ENCODE peak calls at places on chromosomes 13 and 19, in ten cellular contexts. O is GM12865, V is upper lobe of right lung, E is MM.1S, N is AG10803, W is uterus, K is cardiac muscle cell, Z is body of pancreas, A is tibial nerve, H is epithelial cell of esophagus. U is an unnamed sample.

GRCh38 chr19:12785431-12786011 is 5.8 kb upstream of the JUNB start:
- DNase-seq in O (no peak), V (peak; percentile 74), E (no peak), N (no peak), W (no peak), K (no peak), Z (no peak), A (no peak), H (no peak), U (no peak)

GRCh38 chr19:33175156-33175782 is 18.9 kb upstream of the LRP3 start:
- DNase-seq in O (no peak), V (no peak), E (no peak), N (no peak), W (no peak), K (no peak), Z (no peak), A (no peak), H (no peak), U (no peak)

GRCh38 chr13:79405501-79405830 is 589 bp downstream of the RBM26 start:
- DNase-seq in O (no peak), V (no peak), E (no peak), N (no peak), W (no peak), K (no peak), Z (no peak), A (peak; percentile 9), H (no peak), U (no peak)

GRCh38 chr19:571127-571974 is 1.0 kb upstream of the BSG start:
- DNase-seq in O (peak; percentile 79), V (peak; percentile 73), E (peak; percentile 68), N (no peak), W (peak; percentile 37), K (peak; percentile 38), Z (peak; percentile 48), A (no peak), H (peak; percentile 55), U (no peak)

GRCh38 chr13:37403776-37404497 is 194.6 kb downstream of the POSTN start:
- DNase-seq in O (no peak), V (no peak), E (no peak), N (peak; percentile 97), W (no peak), K (no peak), Z (no peak), A (no peak), H (no peak), U (peak; percentile 97)

GRCh38 chr13:36973621-36974268 is 25.4 kb downstream of the ALG5 start:
- DNase-seq in O (peak; percentile 8), V (no peak), E (no peak), N (no peak), W (no peak), K (no peak), Z (no peak), A (no peak), H (no peak), U (no peak)

GRCh38 chr13:40379794-40380608 is 286.4 kb downstream of the FOXO1 start:
- DNase-seq in O (no peak), V (no peak), E (no peak), N (no peak), W (no peak), K (no peak), Z (no peak), A (no peak), H (no peak), U (no peak)

GRCh38 chr13:62643007-62643483 is 1227.4 kb upstream of the PCDH20 start:
- DNase-seq in O (peak; percentile 39), V (no peak), E (no peak), N (no peak), W (no peak), K (no peak), Z (no peak), A (no peak), H (peak; percentile 48), U (no peak)

GRCh38 chr19:4389064-4389375 is 11.3 kb downstream of the SH3GL1 start:
- DNase-seq in O (no peak), V (no peak), E (no peak), N (no peak), W (no peak), K (no peak), Z (no peak), A (no peak), H (no peak), U (no peak)

GRCh38 chr19:4390017-4390861 is 10.1 kb downstream of the SH3GL1 start:
- DNase-seq in O (no peak), V (no peak), E (no peak), N (peak; percentile 55), W (no peak), K (peak; percentile 88), Z (peak; percentile 25), A (no peak), H (no peak), U (no peak)

GRCh38 chr19:4390862-4391693 is 9.3 kb downstream of the SH3GL1 start:
- DNase-seq in O (no peak), V (no peak), E (no peak), N (no peak), W (no peak), K (no peak), Z (peak; percentile 29), A (no peak), H (peak; percentile 69), U (no peak)

GRCh38 chr19:4388171-4389063 is 11.9 kb downstream of the SH3GL1 start:
- DNase-seq in O (no peak), V (no peak), E (no peak), N (peak; percentile 49), W (no peak), K (no peak), Z (peak; percentile 46), A (no peak), H (no peak), U (no peak)

DNA sequence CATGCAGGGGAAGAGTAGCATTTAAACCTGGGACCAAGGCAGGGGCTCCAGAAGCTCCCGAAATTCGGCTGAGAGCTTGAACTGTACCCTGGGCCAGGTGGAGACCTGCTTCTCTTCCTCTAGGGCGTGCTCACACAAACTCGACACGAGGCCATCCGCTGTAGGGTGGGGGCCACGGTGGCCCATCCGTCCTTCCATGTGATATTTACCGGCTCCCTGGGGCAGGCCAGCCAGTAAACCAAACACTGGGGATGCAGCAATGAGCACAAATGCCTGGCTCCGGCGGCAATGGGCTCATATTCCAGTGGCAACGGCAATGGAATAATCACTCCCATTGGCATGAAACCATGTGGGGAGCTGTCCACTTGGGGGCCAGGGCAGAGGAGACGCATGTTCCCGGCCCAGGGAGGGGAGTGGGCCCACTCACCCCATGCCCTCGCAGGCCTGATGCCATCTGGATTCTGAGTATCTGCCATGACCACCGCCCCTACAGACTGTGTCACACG is 10.8 kb downstream of the SH3GL1 start:
- DNase-seq in O (no peak), V (no peak), E (no peak), N (no peak), W (no peak), K (no peak), Z (no peak), A (no peak), H (no peak), U (no peak)
- H3K4me3 ChIP-seq in O (no peak overlapping the region), V (no peak overlapping the region), E (no peak overlapping the region), N (no peak overlapping the region), W (no peak overlapping the region), K (no peak overlapping the region), Z (no peak overlapping the region), A (no peak overlapping the region), H (no peak overlapping the region), U (no peak overlapping the region)

DNA sequence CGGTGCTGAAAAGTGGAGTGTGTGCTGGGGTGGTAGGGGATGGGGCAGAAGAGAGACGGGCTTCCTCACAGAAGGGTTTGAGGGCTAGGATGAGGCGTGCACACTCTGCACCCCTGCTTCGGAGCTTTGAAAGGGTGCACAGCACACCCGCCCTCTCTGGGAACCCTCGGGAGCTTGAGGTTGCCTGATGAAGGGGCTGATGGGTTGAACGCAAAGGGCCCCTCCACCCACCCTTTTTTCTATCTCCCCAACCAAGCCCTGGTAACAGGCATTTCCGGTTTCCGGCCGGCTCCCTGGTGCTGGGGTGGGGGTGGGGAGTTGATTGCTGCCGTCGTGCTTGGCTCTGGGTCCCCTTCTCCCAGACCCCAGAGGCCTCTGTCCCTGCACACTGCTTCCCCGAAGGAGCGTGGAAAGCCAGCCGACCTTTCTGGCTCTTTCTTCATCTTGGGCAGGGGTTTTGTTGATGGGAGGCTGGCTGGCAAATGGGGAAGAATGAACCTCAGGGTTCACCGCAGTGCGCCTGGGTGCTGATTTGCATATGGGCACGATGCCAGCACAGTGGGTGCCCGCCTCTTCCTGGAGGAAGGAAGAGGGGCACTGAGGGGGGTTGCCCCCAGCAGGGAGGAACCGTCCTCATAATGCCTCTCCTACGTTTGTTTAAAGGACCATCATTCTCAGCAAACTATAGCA is 29.0 kb downstream of the VAV1 start:
- DNase-seq in O (peak; percentile 94), V (peak; percentile 90), E (peak; percentile 94), N (no peak), W (peak; percentile 21), K (peak; percentile 0), Z (peak; percentile 49), A (peak; percentile 61), H (peak; percentile 34), U (no peak)
- H3K4me3 ChIP-seq in O (peak overlapping the region; percentile 70), V (peak overlapping the region; percentile 40), E (peak overlapping the region; percentile 72), N (peak overlapping the region; percentile 13), W (no peak overlapping the region), K (no peak overlapping the region), Z (no peak overlapping the region), A (peak overlapping the region; percentile 3), H (peak overlapping the region; percentile 1), U (no peak overlapping the region)

GRCh38 chr13:94706101-94706853 is 6.1 kb downstream of the SOX21 start:
- DNase-seq in O (no peak), V (no peak), E (no peak), N (no peak), W (no peak), K (no peak), Z (no peak), A (no peak), H (no peak), U (no peak)
- H3K4me3 ChIP-seq in O (no peak overlapping the region), V (no peak overlapping the region), E (no peak overlapping the region), N (no peak overlapping the region), W (no peak overlapping the region), K (no peak overlapping the region), Z (no peak overlapping the region), A (no peak overlapping the region), H (no peak overlapping the region), U (no peak overlapping the region)

GRCh38 chr13:45522571-45522970 is 57.8 kb downstream of the COG3 start:
- DNase-seq in O (no peak), V (no peak), E (no peak), N (peak; percentile 53), W (no peak), K (no peak), Z (no peak), A (no peak), H (no peak), U (no peak)

GRCh38 chr13:45521292-45521691 is 56.6 kb downstream of the COG3 start:
- DNase-seq in O (no peak), V (no peak), E (no peak), N (peak; percentile 48), W (no peak), K (peak; percentile 14), Z (no peak), A (peak; percentile 7), H (peak; percentile 71), U (no peak)

GRCh38 chr13:45518525-45519235 is 53.9 kb downstream of the COG3 start:
- DNase-seq in O (no peak), V (no peak), E (no peak), N (peak; percentile 56), W (no peak), K (no peak), Z (no peak), A (no peak), H (peak; percentile 94), U (no peak)

GRCh38 chr13:45516757-45517156 is 52.0 kb downstream of the COG3 start:
- DNase-seq in O (no peak), V (no peak), E (no peak), N (no peak), W (no peak), K (no peak), Z (no peak), A (no peak), H (no peak), U (no peak)

DNA sequence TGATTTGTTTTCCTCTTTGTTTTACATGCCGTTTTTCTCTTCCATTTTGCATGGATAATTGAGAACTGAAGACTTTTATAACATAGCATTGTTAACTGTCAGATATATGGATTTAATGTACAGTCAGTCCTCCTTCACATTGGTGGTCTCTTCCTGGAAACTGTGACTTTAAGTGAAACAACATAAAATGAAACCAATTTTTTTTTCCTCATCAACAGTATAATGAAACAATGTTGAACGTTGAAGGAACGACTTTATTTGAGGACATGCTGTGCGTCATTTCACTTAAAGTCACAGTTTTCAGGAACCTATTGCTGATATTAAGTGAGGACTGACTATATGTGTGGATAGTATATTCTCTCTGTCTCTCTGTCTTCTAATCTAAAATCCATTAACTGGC is 54.7 kb downstream of the COG3 start:
- DNase-seq in O (no peak), V (no peak), E (no peak), N (no peak), W (no peak), K (no peak), Z (no peak), A (no peak), H (no peak), U (no peak)
- H3K4me3 ChIP-seq in O (no peak overlapping the region), V (no peak overlapping the region), E (no peak overlapping the region), N (no peak overlapping the region), W (no peak overlapping the region), K (no peak overlapping the region), Z (no peak overlapping the region), A (no peak overlapping the region), H (no peak overlapping the region), U (no peak overlapping the region)